ENCODE peak calls at places on chromosomes 16 and 17, in seven cellular contexts. One of them, this sample, is unnamed.

GRCh38 chr17:27654136-27654535 is 23.1 kb downstream of the LGALS9 start:
- DNase-seq in H1: no peak
- DNase-seq in GM12878: no peak
- DNase-seq in SK-N-SH: no peak
- DNase-seq in K562: no peak
- DNase-seq in HCT116: no peak
- DNase-seq in HepG2: no peak
- DNase-seq in this sample: no peak

GRCh38 chr17:12789075-12789975 is at the start of gene ARHGAP44:
- DNase-seq in SK-N-SH: peak
- DNase-seq in K562: peak
- DNase-seq in H1: peak
- DNase-seq in HepG2: peak
- DNase-seq in HCT116: peak
- DNase-seq in GM12878: no peak
- DNase-seq in this sample: peak

GRCh38 chr16:84976644-84977400 is 34.5 kb downstream of the ZDHHC7 start:
- DNase-seq in GM12878: no peak
- DNase-seq in HepG2: peak
- DNase-seq in HCT116: no peak
- DNase-seq in K562: no peak
- DNase-seq in H1: no peak
- DNase-seq in SK-N-SH: no peak
- DNase-seq in this sample: no peak

GRCh38 chr17:58362368-58363014 is 10.5 kb upstream of the SUPT4H1 start:
- DNase-seq in HCT116: no peak
- DNase-seq in SK-N-SH: no peak
- DNase-seq in GM12878: no peak
- DNase-seq in HepG2: no peak
- DNase-seq in K562: no peak
- DNase-seq in H1: no peak
- DNase-seq in this sample: no peak

GRCh38 chr17:62111562-62112180 is 46.6 kb upstream of the MED13 start:
- DNase-seq in SK-N-SH: no peak
- DNase-seq in HepG2: no peak
- DNase-seq in HCT116: no peak
- DNase-seq in H1: no peak
- DNase-seq in GM12878: no peak
- DNase-seq in K562: no peak
- DNase-seq in this sample: no peak

GRCh38 chr17:9968881-9969280 is 63.8 kb upstream of the RCVRN start:
- DNase-seq in GM12878: no peak
- DNase-seq in SK-N-SH: no peak
- DNase-seq in HepG2: no peak
- DNase-seq in HCT116: no peak
- DNase-seq in H1: no peak
- DNase-seq in K562: no peak
- DNase-seq in this sample: peak

GRCh38 chr16:85256190-85256739 is 144.0 kb upstream of the CIBAR2 start:
- DNase-seq in K562: no peak
- DNase-seq in H1: no peak
- DNase-seq in GM12878: no peak
- DNase-seq in SK-N-SH: no peak
- DNase-seq in HCT116: no peak
- DNase-seq in HepG2: no peak
- DNase-seq in this sample: no peak

GRCh38 chr17:43416998-43417891 is 18.5 kb downstream of the ARL4D start:
- DNase-seq in K562: no peak
- DNase-seq in HCT116: no peak
- DNase-seq in H1: no peak
- DNase-seq in SK-N-SH: no peak
- DNase-seq in GM12878: no peak
- DNase-seq in HepG2: no peak
- DNase-seq in this sample: no peak

GRCh38 chr16:51326131-51326856 is 175.2 kb upstream of the SALL1 start:
- DNase-seq in GM12878: no peak
- DNase-seq in SK-N-SH: no peak
- DNase-seq in HCT116: no peak
- DNase-seq in HepG2: no peak
- DNase-seq in K562: peak
- DNase-seq in H1: no peak
- DNase-seq in this sample: no peak

GRCh38 chr17:48563385-48563838 is 14.7 kb downstream of the HOXB4 start:
- DNase-seq in HepG2: no peak
- DNase-seq in H1: no peak
- DNase-seq in K562: no peak
- DNase-seq in HCT116: no peak
- DNase-seq in SK-N-SH: no peak
- DNase-seq in GM12878: no peak
- DNase-seq in this sample: no peak

GRCh38 chr17:40303009-40303657 is 5.8 kb upstream of the RARA start:
- DNase-seq in GM12878: no peak
- DNase-seq in H1: no peak
- DNase-seq in HepG2: peak
- DNase-seq in SK-N-SH: peak
- DNase-seq in HCT116: peak
- DNase-seq in K562: peak
- DNase-seq in this sample: peak

GRCh38 chr17:17819561-17819995 is 17.2 kb downstream of the SREBF1 start:
- DNase-seq in SK-N-SH: peak
- DNase-seq in HCT116: no peak
- DNase-seq in K562: peak
- DNase-seq in GM12878: peak
- DNase-seq in HepG2: peak
- DNase-seq in H1: no peak
- DNase-seq in this sample: no peak

GRCh38 chr16:887846-888245 is 82.9 kb downstream of the LMF1 start:
- DNase-seq in K562: no peak
- DNase-seq in H1: no peak
- DNase-seq in GM12878: no peak
- DNase-seq in HCT116: no peak
- DNase-seq in HepG2: no peak
- DNase-seq in SK-N-SH: no peak
- DNase-seq in this sample: no peak

GRCh38 chr17:49695698-49696232 is 12.0 kb downstream of the SLC35B1 start:
- DNase-seq in SK-N-SH: no peak
- DNase-seq in GM12878: no peak
- DNase-seq in K562: no peak
- DNase-seq in H1: no peak
- DNase-seq in HCT116: no peak
- DNase-seq in HepG2: no peak
- DNase-seq in this sample: no peak

GRCh38 chr16:2857451-2858244 is at the start of gene PRSS22:
- DNase-seq in GM12878: no peak
- DNase-seq in SK-N-SH: peak
- DNase-seq in HepG2: no peak
- DNase-seq in HCT116: no peak
- DNase-seq in K562: no peak
- DNase-seq in H1: no peak
- DNase-seq in this sample: peak

GRCh38 chr17:56597495-56597990 is 4.0 kb downstream of the NOG start:
- DNase-seq in HCT116: no peak
- DNase-seq in K562: no peak
- DNase-seq in SK-N-SH: peak
- DNase-seq in GM12878: no peak
- DNase-seq in H1: no peak
- DNase-seq in HepG2: no peak
- DNase-seq in this sample: no peak

GRCh38 chr17:75244133-75244866 is 17.1 kb downstream of the GGA3 start:
- DNase-seq in H1: no peak
- DNase-seq in HCT116: no peak
- DNase-seq in K562: no peak
- DNase-seq in HepG2: no peak
- DNase-seq in SK-N-SH: no peak
- DNase-seq in GM12878: no peak
- DNase-seq in this sample: no peak

GRCh38 chr16:72394526-72394925 is 222.6 kb upstream of the PMFBP1 start:
- DNase-seq in H1: no peak
- DNase-seq in GM12878: no peak
- DNase-seq in K562: no peak
- DNase-seq in HCT116: no peak
- DNase-seq in HepG2: no peak
- DNase-seq in SK-N-SH: no peak
- DNase-seq in this sample: no peak

DNA sequence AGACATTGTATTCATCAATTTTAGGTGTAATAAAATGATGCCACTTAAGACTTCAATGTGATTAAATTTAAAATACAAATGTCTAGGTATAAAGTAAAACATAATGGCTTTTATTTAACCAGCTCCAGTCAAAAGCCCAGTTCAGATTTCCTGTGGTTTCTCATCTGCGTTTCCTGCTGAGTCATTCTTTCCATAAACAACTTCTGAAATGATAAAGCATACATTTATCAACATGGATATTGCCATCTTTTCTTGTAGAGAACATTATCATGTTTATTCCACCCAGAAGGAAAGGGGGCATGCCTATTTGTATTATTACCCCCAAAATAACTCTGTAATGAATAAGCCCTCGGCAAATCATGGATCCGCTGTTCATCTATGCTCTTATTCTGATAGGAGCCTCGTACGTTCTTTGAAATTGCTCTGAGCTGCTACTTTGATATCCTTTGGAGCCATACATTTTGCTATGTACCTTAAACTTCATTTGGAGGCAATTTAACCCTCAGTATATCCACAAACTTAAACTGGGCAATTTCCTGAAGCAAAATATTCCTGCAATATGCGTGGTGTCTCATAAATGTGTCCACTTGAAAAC is 28.3 kb downstream of the HSBP1 start:
- DNase-seq in HCT116: peak
- DNase-seq in GM12878: no peak
- DNase-seq in K562: peak
- DNase-seq in H1: no peak
- DNase-seq in HepG2: no peak
- DNase-seq in SK-N-SH: no peak
- DNase-seq in this sample: no peak
- TF ChIP-seq JUND in HCT116: peak
- TF ChIP-seq JUND in GM12878: no peak
- TF ChIP-seq JUND in K562: peak
- TF ChIP-seq JUND in H1: no peak
- TF ChIP-seq JUND in HepG2: no peak
- TF ChIP-seq JUND in SK-N-SH: peak
- TF ChIP-seq JUND in this sample: no peak

DNA sequence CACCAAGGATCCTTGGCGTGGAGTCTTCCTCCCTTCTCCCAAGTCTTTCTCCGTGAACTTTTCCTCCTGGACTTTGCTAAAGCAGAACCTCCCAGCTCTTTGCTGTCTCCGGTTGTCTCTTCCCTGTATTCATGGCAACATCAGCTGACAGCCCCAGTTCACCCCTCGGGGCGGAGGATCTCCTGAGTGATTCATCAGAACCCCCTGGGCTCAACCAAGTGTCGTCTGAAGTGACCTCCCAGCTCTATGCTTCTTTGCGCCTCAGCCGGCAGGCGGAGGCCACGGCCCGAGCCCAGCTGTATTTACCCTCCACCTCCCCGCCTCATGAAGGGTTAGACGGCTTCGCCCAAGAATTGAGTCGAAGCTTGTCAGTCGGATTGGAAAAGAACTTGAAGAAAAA is 943 bp downstream of the CNTROB start:
- DNase-seq in HepG2: peak
- DNase-seq in H1: no peak
- DNase-seq in K562: peak
- DNase-seq in SK-N-SH: no peak
- DNase-seq in GM12878: no peak
- DNase-seq in HCT116: no peak
- DNase-seq in this sample: peak
- TF ChIP-seq JUND in HepG2: no peak
- TF ChIP-seq JUND in H1: no peak
- TF ChIP-seq JUND in K562: peak
- TF ChIP-seq JUND in SK-N-SH: no peak
- TF ChIP-seq JUND in GM12878: no peak
- TF ChIP-seq JUND in HCT116: no peak
- TF ChIP-seq JUND in this sample: no peak

GRCh38 chr16:57071840-57072541 is 20.4 kb upstream of the CPNE2 start:
- DNase-seq in H1: no peak
- DNase-seq in HCT116: peak
- DNase-seq in HepG2: no peak
- DNase-seq in GM12878: no peak
- DNase-seq in SK-N-SH: no peak
- DNase-seq in K562: no peak
- DNase-seq in this sample: no peak
- TF ChIP-seq JUND in H1: no peak
- TF ChIP-seq JUND in HCT116: no peak
- TF ChIP-seq JUND in HepG2: no peak
- TF ChIP-seq JUND in GM12878: no peak
- TF ChIP-seq JUND in SK-N-SH: no peak
- TF ChIP-seq JUND in K562: no peak
- TF ChIP-seq JUND in this sample: no peak

GRCh38 chr16:19223235-19223847 is 55.3 kb downstream of the SYT17 start:
- DNase-seq in SK-N-SH: no peak
- DNase-seq in HepG2: peak
- DNase-seq in H1: peak
- DNase-seq in HCT116: peak
- DNase-seq in GM12878: no peak
- DNase-seq in K562: peak
- DNase-seq in this sample: no peak
- TF ChIP-seq JUND in SK-N-SH: no peak
- TF ChIP-seq JUND in HepG2: no peak
- TF ChIP-seq JUND in H1: no peak
- TF ChIP-seq JUND in HCT116: no peak
- TF ChIP-seq JUND in GM12878: no peak
- TF ChIP-seq JUND in K562: no peak
- TF ChIP-seq JUND in this sample: no peak

GRCh38 chr17:4901648-4902344 is 1.1 kb downstream of the CHRNE start:
- DNase-seq in K562: no peak
- DNase-seq in SK-N-SH: peak
- DNase-seq in HCT116: no peak
- DNase-seq in HepG2: no peak
- DNase-seq in H1: no peak
- DNase-seq in GM12878: no peak
- DNase-seq in this sample: no peak
- TF ChIP-seq JUND in K562: no peak
- TF ChIP-seq JUND in SK-N-SH: no peak
- TF ChIP-seq JUND in HCT116: no peak
- TF ChIP-seq JUND in HepG2: no peak
- TF ChIP-seq JUND in H1: no peak
- TF ChIP-seq JUND in GM12878: no peak
- TF ChIP-seq JUND in this sample: no peak

GRCh38 chr17:73351764-73352163 is 40.0 kb upstream of the CDC42EP4 start:
- DNase-seq in HCT116: no peak
- DNase-seq in GM12878: no peak
- DNase-seq in K562: no peak
- DNase-seq in HepG2: no peak
- DNase-seq in H1: no peak
- DNase-seq in SK-N-SH: peak
- DNase-seq in this sample: no peak
- TF ChIP-seq JUND in HCT116: no peak
- TF ChIP-seq JUND in GM12878: no peak
- TF ChIP-seq JUND in K562: no peak
- TF ChIP-seq JUND in HepG2: no peak
- TF ChIP-seq JUND in H1: no peak
- TF ChIP-seq JUND in SK-N-SH: no peak
- TF ChIP-seq JUND in this sample: no peak